ENCODE peak calls at places on chromosomes 2 and 18, in four cellular contexts. One of them, this sample, is unnamed.

GRCh38 chr18:76121049-76121448 is 374.0 kb downstream of the ZNF516 start:
- DNase-seq in K562: no peak
- DNase-seq in GM12878: no peak
- DNase-seq in HL-60: no peak
- DNase-seq in this sample: no peak

GRCh38 chr2:121804340-121804739 is 48.9 kb downstream of the TSN start:
- DNase-seq in K562: no peak
- DNase-seq in GM12878: peak; percentile 45
- DNase-seq in HL-60: peak; percentile 69
- DNase-seq in this sample: peak; percentile 43

GRCh38 chr2:136135924-136136906 is 18.3 kb upstream of the CXCR4 start:
- DNase-seq in K562: no peak
- DNase-seq in GM12878: no peak
- DNase-seq in HL-60: peak; percentile 98
- DNase-seq in this sample: no peak

GRCh38 chr2:80246449-80247025 is 58.0 kb downstream of the LRRTM1 start:
- DNase-seq in K562: no peak
- DNase-seq in GM12878: no peak
- DNase-seq in HL-60: no peak
- DNase-seq in this sample: no peak

GRCh38 chr2:196851068-196851467 is 41.9 kb upstream of the C2orf66 start:
- DNase-seq in K562: no peak
- DNase-seq in GM12878: no peak
- DNase-seq in HL-60: no peak
- DNase-seq in this sample: no peak

GRCh38 chr2:12928197-12928596 is 211.5 kb downstream of the TRIB2 start:
- DNase-seq in K562: no peak
- DNase-seq in GM12878: no peak
- DNase-seq in HL-60: no peak
- DNase-seq in this sample: no peak

GRCh38 chr2:196334710-196335109 is 163.3 kb upstream of the STK17B start:
- DNase-seq in K562: no peak
- DNase-seq in GM12878: no peak
- DNase-seq in HL-60: no peak
- DNase-seq in this sample: no peak

GRCh38 chr2:100427627-100428258 is 10.3 kb upstream of the CHST10 start:
- DNase-seq in K562: peak; percentile 39
- DNase-seq in GM12878: no peak
- DNase-seq in HL-60: no peak
- DNase-seq in this sample: no peak

GRCh38 chr2:175597286-175597685 is 404.8 kb downstream of the LNPK start:
- DNase-seq in K562: no peak
- DNase-seq in GM12878: no peak
- DNase-seq in HL-60: no peak
- DNase-seq in this sample: no peak

GRCh38 chr18:9941660-9942059 is 27.8 kb downstream of the VAPA start:
- DNase-seq in K562: no peak
- DNase-seq in GM12878: no peak
- DNase-seq in HL-60: no peak
- DNase-seq in this sample: no peak

GRCh38 chr2:695111-695510 is 17.9 kb upstream of the TMEM18 start:
- DNase-seq in K562: no peak
- DNase-seq in GM12878: no peak
- DNase-seq in HL-60: no peak
- DNase-seq in this sample: no peak

GRCh38 chr2:218798767-218799504 is 17.0 kb downstream of the CYP27A1 start:
- DNase-seq in K562: no peak
- DNase-seq in GM12878: no peak
- DNase-seq in HL-60: no peak
- DNase-seq in this sample: no peak

GRCh38 chr2:157331696-157332095 is 6.1 kb upstream of the ERMN start:
- DNase-seq in K562: no peak
- DNase-seq in GM12878: no peak
- DNase-seq in HL-60: no peak
- DNase-seq in this sample: no peak

GRCh38 chr2:96962567-96963203 is 23.7 kb downstream of the FAM178B start:
- DNase-seq in K562: no peak
- DNase-seq in GM12878: no peak
- DNase-seq in HL-60: no peak
- DNase-seq in this sample: no peak

GRCh38 chr2:17182399-17182798 is 335.8 kb downstream of the RAD51AP2 start:
- DNase-seq in K562: no peak
- DNase-seq in GM12878: no peak
- DNase-seq in HL-60: no peak
- DNase-seq in this sample: no peak

GRCh38 chr2:85710687-85711577 is 16.8 kb downstream of the GNLY start:
- DNase-seq in K562: no peak
- DNase-seq in GM12878: no peak
- DNase-seq in HL-60: no peak
- DNase-seq in this sample: no peak

GRCh38 chr2:122643725-122644329 is 888.4 kb downstream of the TSN start:
- DNase-seq in K562: no peak
- DNase-seq in GM12878: no peak
- DNase-seq in HL-60: peak; percentile 3
- DNase-seq in this sample: no peak

GRCh38 chr2:143263045-143263625 is 133.9 kb downstream of the ARHGAP15 start:
- DNase-seq in K562: no peak
- DNase-seq in GM12878: no peak
- DNase-seq in HL-60: no peak
- DNase-seq in this sample: no peak

GRCh38 chr18:58464104-58464625 is 164.7 kb downstream of the ALPK2 start:
- DNase-seq in K562: no peak
- DNase-seq in GM12878: no peak
- DNase-seq in HL-60: no peak
- DNase-seq in this sample: no peak

GRCh38 chr2:217225596-217225995 is 365.7 kb upstream of the TNP1 start:
- DNase-seq in K562: no peak
- DNase-seq in GM12878: no peak
- DNase-seq in HL-60: no peak
- DNase-seq in this sample: no peak

GRCh38 chr18:44715841-44716240 is 35.2 kb downstream of the SETBP1 start:
- DNase-seq in K562: no peak
- DNase-seq in GM12878: no peak
- DNase-seq in HL-60: no peak
- DNase-seq in this sample: no peak

GRCh38 chr18:44536041-44536440 is 144.6 kb upstream of the SETBP1 start:
- DNase-seq in K562: no peak
- DNase-seq in GM12878: no peak
- DNase-seq in HL-60: no peak
- DNase-seq in this sample: no peak

GRCh38 chr2:180980943-180981898 is 816 bp downstream of the UBE2E3 start:
- DNase-seq in K562: no peak
- DNase-seq in GM12878: no peak
- DNase-seq in HL-60: no peak
- DNase-seq in this sample: peak; percentile 15

GRCh38 chr2:100944617-100945432 is 57.3 kb upstream of the RPL31 start:
- DNase-seq in K562: no peak
- DNase-seq in GM12878: no peak
- DNase-seq in HL-60: no peak
- DNase-seq in this sample: no peak

GRCh38 chr2:233503947-233504637 is 62.5 kb downstream of the USP40 start:
- DNase-seq in K562: no peak
- DNase-seq in GM12878: no peak
- DNase-seq in HL-60: no peak
- DNase-seq in this sample: no peak

GRCh38 chr2:233503481-233503880 is 63.1 kb downstream of the USP40 start:
- DNase-seq in K562: no peak
- DNase-seq in GM12878: no peak
- DNase-seq in HL-60: no peak
- DNase-seq in this sample: no peak

GRCh38 chr2:233499928-233500327 is 66.7 kb downstream of the USP40 start:
- DNase-seq in K562: no peak
- DNase-seq in GM12878: no peak
- DNase-seq in HL-60: no peak
- DNase-seq in this sample: no peak

GRCh38 chr2:233498126-233498525 is 68.5 kb downstream of the USP40 start:
- DNase-seq in K562: no peak
- DNase-seq in GM12878: no peak
- DNase-seq in HL-60: no peak
- DNase-seq in this sample: no peak

DNA sequence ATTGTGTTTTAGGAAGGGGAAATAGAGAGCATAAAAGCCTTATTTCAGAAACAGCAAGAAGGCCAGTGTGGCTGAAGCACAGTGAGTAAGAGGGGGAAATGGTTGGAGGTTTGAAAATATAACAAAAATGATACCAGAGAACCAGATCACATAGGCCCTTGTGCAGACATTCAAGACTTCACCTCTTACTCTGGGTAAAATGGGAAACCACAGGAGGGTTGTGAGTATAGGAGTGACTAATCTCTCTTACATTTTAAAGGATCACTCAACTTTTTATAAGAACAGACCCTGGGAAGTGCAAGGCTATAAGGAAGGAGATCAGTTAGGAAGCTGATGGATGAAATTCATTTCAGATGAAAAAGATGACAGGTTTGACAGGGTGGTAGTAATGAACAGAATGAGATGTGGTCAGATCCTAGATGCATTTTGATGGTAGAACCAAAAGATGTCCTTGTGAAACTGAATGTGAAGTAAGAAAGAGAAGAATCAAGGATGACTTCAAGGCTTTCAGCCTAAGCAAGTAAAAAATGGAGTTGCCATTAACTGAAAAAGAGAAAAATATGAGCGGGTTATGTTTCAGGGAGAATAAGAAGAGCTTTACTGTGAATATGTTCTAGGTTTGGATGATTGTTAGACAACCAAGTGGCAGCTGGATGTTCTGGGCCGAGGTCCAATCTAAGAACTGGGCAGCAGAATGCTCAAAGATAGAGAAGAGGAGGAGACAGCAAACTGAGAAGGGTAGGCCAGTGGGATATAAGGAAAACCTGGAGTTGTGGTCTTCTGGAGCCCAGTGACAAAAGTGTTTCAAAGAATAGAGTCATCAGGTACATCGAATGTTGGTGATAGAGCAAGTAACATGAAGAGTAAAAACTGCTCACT is 65.1 kb downstream of the USP40 start:
- DNase-seq in K562: no peak
- DNase-seq in GM12878: no peak
- DNase-seq in HL-60: no peak
- DNase-seq in this sample: no peak
- TF ChIP-seq SPI1 in K562: no peak
- TF ChIP-seq SPI1 in GM12878: no peak
- TF ChIP-seq SPI1 in HL-60: no peak
- TF ChIP-seq SPI1 in this sample: no peak

GRCh38 chr2:145593991-145594702 is 1074.2 kb upstream of the ZEB2 start:
- DNase-seq in K562: peak; percentile 27
- DNase-seq in GM12878: no peak
- DNase-seq in HL-60: no peak
- DNase-seq in this sample: no peak
- TF ChIP-seq SPI1 in K562: no peak
- TF ChIP-seq SPI1 in GM12878: no peak
- TF ChIP-seq SPI1 in HL-60: no peak
- TF ChIP-seq SPI1 in this sample: no peak

GRCh38 chr2:224162122-224162521 is 123.0 kb upstream of the SERPINE2 start:
- DNase-seq in K562: no peak
- DNase-seq in GM12878: no peak
- DNase-seq in HL-60: no peak
- DNase-seq in this sample: no peak
- TF ChIP-seq SPI1 in K562: no peak
- TF ChIP-seq SPI1 in GM12878: no peak
- TF ChIP-seq SPI1 in HL-60: no peak
- TF ChIP-seq SPI1 in this sample: no peak

DNA sequence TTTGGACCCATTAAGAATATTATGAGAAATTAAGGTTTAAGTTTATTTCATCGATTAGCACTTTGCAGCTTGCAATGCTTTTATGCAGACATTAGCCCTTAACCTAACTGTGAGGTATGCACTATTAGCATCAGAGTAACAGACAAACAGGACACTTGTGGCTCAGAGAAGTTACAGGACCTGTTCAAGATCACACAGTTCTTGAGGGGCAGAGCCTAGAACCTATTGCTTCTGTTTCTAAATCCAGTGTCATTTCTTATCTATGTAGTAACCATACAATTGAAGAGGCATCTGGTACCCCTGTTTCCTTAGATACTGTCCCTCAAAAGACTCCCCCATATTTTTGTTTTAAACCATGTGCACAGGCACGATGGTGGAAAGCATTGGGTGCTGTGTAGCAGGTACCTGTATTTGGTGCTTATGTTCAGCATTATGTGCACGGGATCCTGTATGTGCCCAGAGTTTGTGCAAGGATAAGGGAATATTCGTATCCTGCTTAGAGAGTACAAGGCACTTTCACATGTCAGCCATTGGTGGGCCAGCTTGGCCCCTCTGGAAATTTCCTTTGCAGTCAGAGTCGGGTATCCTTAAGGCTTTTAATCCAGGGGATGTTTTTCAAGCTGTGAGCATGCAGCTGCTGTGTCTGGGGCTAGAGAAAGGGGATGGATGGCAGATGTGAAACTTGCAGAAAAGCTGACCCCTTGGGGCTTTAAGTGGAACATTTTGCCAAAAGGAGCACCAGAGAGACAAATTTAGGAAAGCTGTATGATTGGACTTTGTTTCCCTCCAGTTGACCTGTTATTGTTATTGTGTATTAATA is 2.0 kb downstream of the LBH start:
- DNase-seq in K562: peak; percentile 57
- DNase-seq in GM12878: no peak
- DNase-seq in HL-60: no peak
- DNase-seq in this sample: no peak
- TF ChIP-seq SPI1 in K562: no peak
- TF ChIP-seq SPI1 in GM12878: no peak
- TF ChIP-seq SPI1 in HL-60: no peak
- TF ChIP-seq SPI1 in this sample: no peak

GRCh38 chr2:10327896-10328666 is 25.4 kb downstream of the HPCAL1 start:
- DNase-seq in K562: no peak
- DNase-seq in GM12878: no peak
- DNase-seq in HL-60: no peak
- DNase-seq in this sample: no peak

GRCh38 chr2:10330700-10331032 is 28.0 kb downstream of the HPCAL1 start:
- DNase-seq in K562: no peak
- DNase-seq in GM12878: no peak
- DNase-seq in HL-60: no peak
- DNase-seq in this sample: no peak

GRCh38 chr2:10328667-10329583 is 26.2 kb downstream of the HPCAL1 start:
- DNase-seq in K562: no peak
- DNase-seq in GM12878: no peak
- DNase-seq in HL-60: no peak
- DNase-seq in this sample: no peak

GRCh38 chr2:10329880-10330699 is 27.4 kb downstream of the HPCAL1 start:
- DNase-seq in K562: no peak
- DNase-seq in GM12878: no peak
- DNase-seq in HL-60: no peak
- DNase-seq in this sample: no peak

GRCh38 chr2:10329584-10329879 is 26.8 kb downstream of the HPCAL1 start:
- DNase-seq in K562: no peak
- DNase-seq in GM12878: no peak
- DNase-seq in HL-60: no peak
- DNase-seq in this sample: no peak
- TF ChIP-seq SPI1 in K562: no peak
- TF ChIP-seq SPI1 in GM12878: no peak
- TF ChIP-seq SPI1 in HL-60: no peak
- TF ChIP-seq SPI1 in this sample: no peak

This sample was measured in GM12891.